ENCODE peak calls at places on chromosomes 3 and 15, in nine cellular contexts. R is sigmoid colon, S is mucosa of descending colon, Q is A549, U is transverse colon, A is PC-3, M is left ventricle myocardium inferior, B is thoracic aorta, V is adrenal gland. E is an unnamed sample.
A peak's percentile ranks its signal among the peaks of the same experiment; 100 is the strongest.

GRCh38 chr3:53022647-53023046 is 23.2 kb downstream of the SFMBT1 start:
- DNase-seq in A (no peak), B (no peak), U (no peak), V (no peak), R (no peak), S (no peak), M (no peak), Q (no peak), E (no peak)

GRCh38 chr15:73951044-73951561 is 24.8 kb downstream of the LOXL1 start:
- DNase-seq in Q (peak; percentile 80), V (peak; percentile 98), M (peak; percentile 93), U (peak; percentile 85), R (peak; percentile 98), S (peak; percentile 86), A (peak; percentile 59), B (peak; percentile 82), E (peak; percentile 53)

GRCh38 chr15:81095690-81096365 is 38.2 kb upstream of the CFAP161 start:
- DNase-seq in S (no peak), Q (no peak), V (no peak), A (no peak), U (no peak), B (no peak), R (no peak), M (no peak), E (no peak)

GRCh38 chr15:81400640-81401236 is 26.7 kb upstream of the TMC3 start:
- DNase-seq in M (no peak), U (no peak), S (no peak), R (no peak), V (no peak), B (no peak), A (peak; percentile 73), Q (peak; percentile 61), E (no peak)

GRCh38 chr3:11671648-11672100 is 28.0 kb upstream of the VGLL4 start:
- DNase-seq in B (no peak), U (no peak), V (no peak), S (no peak), R (no peak), A (peak; percentile 76), M (peak; percentile 29), Q (peak; percentile 25), E (no peak)

GRCh38 chr3:152834354-152835310 is at the start of gene P2RY1:
- DNase-seq in R (peak; percentile 84), Q (peak; percentile 76), S (peak; percentile 86), V (peak; percentile 60), B (no peak), A (peak; percentile 58), U (peak; percentile 82), M (peak; percentile 63), E (no peak)

GRCh38 chr3:42961633-42962032 is 17.5 kb upstream of the GASK1A start:
- DNase-seq in B (no peak), M (no peak), S (no peak), R (no peak), V (peak; percentile 38), Q (peak; percentile 30), A (peak; percentile 80), U (peak; percentile 37), E (no peak)

GRCh38 chr15:62592920-62593319 is 427.8 kb upstream of the C2CD4B start:
- DNase-seq in U (no peak), A (no peak), R (no peak), B (no peak), Q (no peak), S (no peak), M (no peak), V (no peak), E (no peak)

GRCh38 chr15:68413363-68414255 is 18.4 kb downstream of the ITGA11 start:
- DNase-seq in A (no peak), R (no peak), Q (no peak), S (no peak), V (no peak), B (no peak), U (no peak), M (peak; percentile 38), E (no peak)

GRCh38 chr3:155585384-155585783 is 159.5 kb downstream of the PLCH1 start:
- DNase-seq in S (no peak), Q (no peak), A (peak; percentile 20), R (no peak), M (no peak), U (no peak), B (no peak), V (no peak), E (no peak)

GRCh38 chr15:94327356-94327936 is 96.1 kb downstream of the MCTP2 start:
- DNase-seq in U (no peak), S (no peak), B (no peak), Q (peak; percentile 42), R (no peak), M (no peak), A (peak; percentile 55), V (no peak), E (no peak)

GRCh38 chr3:45106874-45107273 is 39.3 kb downstream of the CDCP1 start:
- DNase-seq in V (no peak), B (no peak), Q (no peak), R (no peak), U (no peak), S (no peak), M (no peak), A (no peak), E (no peak)

GRCh38 chr3:188156051-188156450 is 2.1 kb downstream of the LPP start:
- DNase-seq in U (no peak), A (no peak), S (no peak), Q (no peak), M (no peak), V (no peak), B (no peak), R (no peak), E (no peak)

DNA sequence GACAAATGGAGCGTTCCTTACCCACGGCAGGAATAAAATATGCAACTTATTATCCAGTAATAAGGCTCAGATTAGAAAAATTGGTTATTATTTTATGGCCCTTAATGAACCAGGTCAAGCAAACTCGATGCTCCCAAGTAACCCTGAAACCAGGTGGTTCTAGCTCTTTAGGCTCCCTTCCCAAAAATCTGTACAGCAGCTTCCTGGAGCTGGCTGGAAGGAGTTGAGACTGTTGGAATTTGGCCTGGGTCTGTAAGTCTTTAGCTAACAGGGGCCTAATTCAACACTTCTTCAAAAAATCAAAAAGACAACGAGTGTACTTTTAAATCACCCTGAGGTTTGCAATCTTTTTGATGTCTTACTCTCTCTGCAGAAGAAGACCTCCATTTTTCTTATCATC is 235.2 kb upstream of the KBTBD8 start:
- DNase-seq in R (no peak), U (no peak), S (no peak), B (no peak), A (no peak), V (no peak), Q (no peak), M (no peak), E (no peak)
- H3K4me1 ChIP-seq in R (no peaks in the 10 kb centered on the region), U (no peaks in the 10 kb centered on the region), S (no peaks in the 10 kb centered on the region), B (peaks cover 5% of the 10 kb centered on the region), A (peaks cover 6% of the 10 kb centered on the region), V (no peaks in the 10 kb centered on the region), Q (no peaks in the 10 kb centered on the region), M (no peaks in the 10 kb centered on the region), E (peaks cover 10% of the 10 kb centered on the region)

GRCh38 chr15:96353378-96353930 is 23.0 kb downstream of the NR2F2 start:
- DNase-seq in V (no peak), R (no peak), S (no peak), Q (no peak), U (no peak), A (no peak), B (no peak), M (no peak), E (no peak)

GRCh38 chr15:96356494-96357455 is 26.3 kb downstream of the NR2F2 start:
- DNase-seq in R (peak; percentile 89), M (peak; percentile 82), S (peak; percentile 76), B (no peak), A (peak; percentile 87), U (peak; percentile 83), V (peak; percentile 88), Q (peak; percentile 84), E (no peak)

GRCh38 chr15:96353931-96354730 is 23.6 kb downstream of the NR2F2 start:
- DNase-seq in A (peak; percentile 22), U (no peak), Q (no peak), B (no peak), S (no peak), R (no peak), V (peak; percentile 63), M (peak; percentile 71), E (no peak)

GRCh38 chr15:96355561-96356129 is 25.1 kb downstream of the NR2F2 start:
- DNase-seq in R (no peak), U (no peak), B (no peak), S (no peak), V (no peak), M (no peak), A (no peak), Q (no peak), E (no peak)

DNA sequence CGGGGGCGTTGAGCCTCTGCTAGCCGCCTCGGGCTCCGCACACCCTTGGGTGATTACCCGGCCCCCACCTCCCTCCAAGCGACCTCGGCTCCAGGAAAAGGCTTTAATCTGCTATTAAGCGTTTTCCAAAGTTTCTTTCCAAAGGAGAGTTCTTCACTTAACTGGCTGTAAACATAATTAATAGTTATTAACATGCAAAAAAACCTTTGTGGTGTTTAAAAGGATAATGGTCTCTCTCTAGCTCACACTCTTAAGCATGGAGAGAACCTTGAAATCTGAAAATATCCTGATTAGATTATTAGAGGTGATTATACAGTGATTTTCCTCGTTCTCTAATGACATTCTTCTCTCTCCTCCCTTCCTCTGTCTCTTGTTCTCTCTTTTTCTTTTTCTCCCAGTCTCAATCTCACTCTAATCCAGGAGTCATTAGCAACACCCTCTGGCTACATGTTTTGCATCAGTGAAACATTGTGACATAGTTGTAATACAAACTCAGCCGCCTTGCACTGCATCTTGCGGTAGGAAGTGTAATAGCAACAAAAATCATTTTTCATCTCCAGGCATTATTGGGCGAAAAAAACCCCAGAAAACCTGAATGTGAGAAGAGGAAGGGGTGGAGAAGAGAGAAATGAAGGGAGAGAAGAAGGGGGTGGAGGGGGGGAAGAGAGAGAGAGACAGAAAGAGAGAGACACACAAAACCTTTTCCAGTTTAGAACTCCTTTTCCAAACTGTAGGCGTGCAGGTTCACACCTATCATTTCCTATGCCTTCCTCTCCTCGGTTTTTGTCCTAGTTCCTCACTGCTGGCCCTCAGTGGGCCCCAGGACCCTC is 24.4 kb downstream of the NR2F2 start:
- DNase-seq in A (peak; percentile 69), V (peak; percentile 68), Q (peak; percentile 76), M (no peak), U (no peak), R (no peak), S (no peak), B (no peak), E (no peak)
- TF ChIP-seq CTCF in A (peak; percentile 52), V (peak; percentile 66), Q (peak; percentile 26), M (peak; percentile 49), U (peak; percentile 37), R (peak; percentile 75), S (no peak), B (peak; percentile 53), E (peak; percentile 52)

GRCh38 chr15:38535451-38536200 is 29.0 kb downstream of the RASGRP1 start:
- DNase-seq in M (no peak), B (no peak), V (no peak), R (no peak), S (no peak), A (no peak), Q (no peak), U (no peak), E (no peak)
- H3K4me1 ChIP-seq in M (peaks cover 9% of the 10 kb centered on the region), B (peaks cover 4% of the 10 kb centered on the region), V (peaks cover 11% of the 10 kb centered on the region), R (peaks cover 15% of the 10 kb centered on the region), S (no peaks in the 10 kb centered on the region), A (peaks cover 12% of the 10 kb centered on the region), Q (peaks cover 4% of the 10 kb centered on the region), U (no peaks in the 10 kb centered on the region), E (no peaks in the 10 kb centered on the region)

DNA sequence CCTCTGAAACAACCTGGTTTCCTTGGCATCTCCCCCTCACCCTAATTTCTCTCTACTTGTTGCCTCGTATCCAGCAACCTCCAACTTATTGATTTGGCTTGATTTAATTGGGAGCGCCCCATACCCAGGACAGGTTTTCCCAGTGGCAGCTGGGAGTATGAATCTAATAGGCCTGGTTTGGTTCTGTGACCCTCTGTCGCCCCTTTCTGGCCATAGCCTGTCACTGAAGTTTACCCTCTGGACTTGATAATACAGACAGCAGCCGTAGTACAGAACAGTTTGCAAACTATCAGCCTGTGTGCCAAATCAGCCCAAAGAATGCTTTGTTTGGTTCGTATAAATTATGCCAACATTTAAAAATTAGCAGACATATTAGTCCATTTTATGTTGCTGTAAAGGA is 525.1 kb upstream of the GOLIM4 start:
- DNase-seq in Q (peak; percentile 18), R (no peak), A (peak; percentile 58), M (no peak), B (no peak), S (no peak), U (peak; percentile 9), V (no peak), E (no peak)
- TF ChIP-seq CTCF in Q (no peak), R (no peak), A (peak; percentile 77), M (peak; percentile 51), B (no peak), S (no peak), U (peak; percentile 23), V (no peak), E (no peak)

E was measured in esophagus squamous epithelium.